ENCODE peak calls at places on chromosomes 13 and 19, in four cellular contexts. K, V, J and R are unnamed samples.

GRCh38 chr13:36673838-36674326 is at the start of gene SERTM1:
- DNase-seq in V (no peak), K (no peak), J (no peak), R (peak; percentile 16)

GRCh38 chr19:4584670-4585460 is 25.4 kb upstream of the SEMA6B start:
- DNase-seq in J (no peak), V (no peak), K (peak; percentile 57), R (no peak)

GRCh38 chr19:12880551-12881171 is 588 bp downstream of the DNASE2 start:
- DNase-seq in K (no peak), J (no peak), V (peak; percentile 6), R (no peak)

GRCh38 chr13:111667757-111668156 is 347.3 kb downstream of the TEX29 start:
- DNase-seq in K (no peak), V (no peak), J (no peak), R (no peak)

GRCh38 chr13:45989607-45990006 is 62.9 kb downstream of the ZC3H13 start:
- DNase-seq in J (no peak), K (no peak), V (peak; percentile 86), R (peak; percentile 9)

GRCh38 chr13:37495046-37495445 is 103.5 kb downstream of the POSTN start:
- DNase-seq in J (no peak), K (no peak), V (peak; percentile 10), R (no peak)

GRCh38 chr19:50772408-50773311 is 2.4 kb downstream of the GPR32 start:
- DNase-seq in K (peak; percentile 66), V (peak; percentile 24), J (no peak), R (peak; percentile 21)

GRCh38 chr19:56837492-56837891 is 3.0 kb downstream of the PEG3 start:
- DNase-seq in V (no peak), J (no peak), K (no peak), R (no peak)

GRCh38 chr19:48678201-48678600 is 5.4 kb upstream of the NTN5 start:
- DNase-seq in K (peak; percentile 80), V (no peak), J (no peak), R (no peak)

GRCh38 chr19:28862238-28862637 is 350.7 kb downstream of the UQCRFS1 start:
- DNase-seq in V (no peak), J (no peak), K (peak; percentile 12), R (no peak)

GRCh38 chr13:72004975-72005374 is 138.0 kb upstream of the DACH1 start:
- DNase-seq in J (no peak), K (no peak), V (no peak), R (no peak)

GRCh38 chr19:11031421-11032070 is 57.7 kb upstream of the LDLR start:
- DNase-seq in J (no peak), V (no peak), K (no peak), R (no peak)

GRCh38 chr19:46599716-46600392 is 1.3 kb upstream of the CALM3 start:
- DNase-seq in V (no peak), K (no peak), J (no peak), R (no peak)

GRCh38 chr13:40371531-40372125 is 294.8 kb downstream of the FOXO1 start:
- DNase-seq in K (no peak), J (no peak), V (no peak), R (no peak)

GRCh38 chr13:28012896-28013295 is 24.4 kb upstream of the URAD start:
- DNase-seq in K (no peak), V (no peak), J (peak; percentile 74), R (no peak)

GRCh38 chr19:51422053-51422448 is 4.6 kb upstream of the SIGLEC10 start:
- DNase-seq in J (no peak), V (peak; percentile 59), K (peak; percentile 94), R (peak; percentile 67)

GRCh38 chr19:49861127-49861526 is 6.2 kb downstream of the PNKP start:
- DNase-seq in J (no peak), V (no peak), K (no peak), R (no peak)

GRCh38 chr19:49398001-49398615 is 10.1 kb downstream of the KASH5 start:
- DNase-seq in K (no peak), V (no peak), J (no peak), R (no peak)

GRCh38 chr13:40302351-40302750 is 364.1 kb downstream of the FOXO1 start:
- DNase-seq in J (no peak), V (no peak), K (no peak), R (no peak)

GRCh38 chr13:35618565-35619083 is 142.1 kb upstream of the MAB21L1 start:
- DNase-seq in J (no peak), K (no peak), V (no peak), R (no peak)

GRCh38 chr13:34412817-34413365 is 529.2 kb upstream of the NBEA start:
- DNase-seq in V (no peak), J (no peak), K (no peak), R (peak; percentile 29)

GRCh38 chr19:18304496-18305312 is 18.2 kb downstream of the LSM4 start:
- DNase-seq in V (peak; percentile 83), J (no peak), K (peak; percentile 93), R (peak; percentile 83)

GRCh38 chr13:100497394-100497793 is 91.2 kb downstream of the GGACT start:
- DNase-seq in K (peak; percentile 11), V (peak; percentile 73), J (no peak), R (peak; percentile 33)

DNA sequence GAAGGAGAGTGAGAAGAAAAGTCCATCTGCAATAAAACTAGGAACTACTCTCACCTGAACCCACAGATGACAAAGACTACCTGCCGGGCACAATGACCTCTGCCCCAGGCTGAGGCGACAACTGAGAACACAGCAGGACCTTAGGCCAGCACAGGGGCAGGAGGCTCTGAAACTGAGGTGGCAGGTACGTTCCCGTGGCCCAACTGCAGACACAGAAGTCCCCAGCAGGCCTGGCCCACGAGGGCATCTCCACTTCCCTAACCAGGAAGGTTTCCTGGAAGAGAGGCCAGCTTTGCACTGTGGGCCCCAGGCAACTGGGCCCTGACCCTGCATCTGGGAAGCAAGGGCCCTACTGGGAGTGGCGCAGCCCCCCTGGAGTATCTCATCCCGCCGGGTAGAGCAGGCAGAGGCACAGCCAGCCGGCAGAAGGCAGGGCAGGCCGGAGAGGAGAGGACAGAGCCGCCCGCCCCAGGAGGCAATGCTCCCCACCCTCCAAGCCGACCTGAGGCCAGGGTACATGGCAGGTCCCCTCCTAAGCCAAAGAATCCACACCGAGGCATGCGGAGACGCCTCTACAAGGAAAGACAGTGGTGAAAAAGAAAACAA is 32.7 kb downstream of the STK24 start:
- DNase-seq in J (no peak), V (no peak), K (no peak), R (no peak)
- TF ChIP-seq FOS in J (no peak), V (no peak), K (no peak), R (no peak)

GRCh38 chr19:42478765-42479307 is 36.1 kb upstream of the CXCL17 start:
- DNase-seq in K (no peak), V (no peak), J (no peak), R (no peak)

GRCh38 chr19:42477933-42478332 is 35.2 kb upstream of the CXCL17 start:
- DNase-seq in V (no peak), J (no peak), K (no peak), R (no peak)

GRCh38 chr19:42479736-42480135 is 37.0 kb upstream of the CXCL17 start:
- DNase-seq in V (no peak), J (no peak), K (no peak), R (no peak)

GRCh38 chr19:42477117-42477516 is 34.4 kb upstream of the CXCL17 start:
- DNase-seq in V (no peak), J (no peak), K (no peak), R (no peak)

DNA sequence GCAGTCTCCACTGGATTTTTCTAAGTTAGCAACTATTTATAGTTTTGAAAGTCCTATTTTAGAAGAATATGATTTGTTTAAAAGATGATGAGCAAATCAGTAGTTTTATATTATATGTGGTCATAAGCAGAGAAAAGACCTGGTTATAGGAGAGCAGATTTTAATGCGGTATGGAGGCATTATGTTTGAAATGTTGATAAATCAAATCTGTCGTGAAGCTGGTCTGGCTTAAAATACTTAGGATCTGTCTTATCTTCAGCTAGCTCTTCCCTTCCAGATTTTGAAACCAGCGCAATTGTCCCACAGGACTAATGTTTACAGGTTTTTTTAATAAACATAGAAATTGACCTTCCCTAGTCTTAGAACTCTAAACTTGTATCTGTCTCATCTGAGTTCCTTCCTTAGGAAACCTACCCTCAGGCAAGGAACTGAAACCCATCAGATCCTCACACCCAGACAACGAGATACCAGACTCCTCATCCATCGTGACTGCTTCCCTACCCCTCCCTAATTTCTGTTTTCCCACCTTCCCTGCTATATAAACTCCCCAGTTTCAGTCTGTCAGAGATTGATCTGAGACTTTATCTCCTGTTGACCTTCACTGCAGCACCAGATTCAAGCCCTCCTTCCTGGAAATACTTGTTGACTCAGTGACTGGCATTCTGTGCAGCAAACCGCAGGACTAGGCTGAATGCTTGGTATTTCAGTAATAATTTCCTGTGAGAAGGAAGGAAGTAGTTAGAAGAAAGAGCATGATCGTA is 37.8 kb upstream of the CXCL17 start:
- DNase-seq in K (no peak), V (peak; percentile 47), J (no peak), R (no peak)
- TF ChIP-seq FOS in K (no peak), V (no peak), J (no peak), R (peak; percentile 10)

DNA sequence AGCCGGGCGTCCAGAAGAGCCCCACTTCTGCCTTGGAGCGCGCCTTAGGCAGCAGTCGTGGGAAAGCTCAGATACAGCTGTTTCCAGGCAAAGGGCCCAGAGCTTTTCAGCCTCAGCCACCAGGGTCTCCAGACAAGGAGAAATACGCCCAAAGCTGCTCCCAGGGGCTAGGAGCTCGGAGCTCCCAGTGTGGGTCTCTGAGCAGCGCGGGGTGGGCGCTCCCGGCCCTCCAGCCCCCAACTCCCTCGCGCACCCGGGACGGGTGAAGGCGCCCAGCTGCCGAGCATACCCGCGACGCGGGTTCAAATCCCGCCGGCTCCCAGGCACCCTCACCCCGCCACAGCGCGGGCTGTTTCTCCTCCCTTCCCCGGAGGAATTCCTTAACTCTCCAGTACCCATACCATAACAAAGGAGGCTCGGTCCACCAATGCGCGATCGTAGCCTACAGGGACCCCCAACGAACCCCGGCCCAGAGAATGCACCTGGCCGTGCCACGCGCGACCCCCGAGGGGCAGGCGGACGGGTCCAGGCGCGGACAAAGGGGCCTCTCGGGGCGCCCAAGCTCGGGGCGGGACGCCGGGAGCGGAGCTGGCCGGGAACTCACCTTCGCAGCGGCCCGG is 507 bp downstream of the COL4A1 start:
- DNase-seq in K (no peak), J (no peak), V (no peak), R (peak; percentile 59)
- TF ChIP-seq FOS in K (no peak), J (no peak), V (no peak), R (no peak)

GRCh38 chr19:690203-690602 is 5.0 kb downstream of the PRSS57 start:
- DNase-seq in J (no peak), V (no peak), K (no peak), R (no peak)

GRCh38 chr19:688992-689391 is 6.3 kb downstream of the PRSS57 start:
- DNase-seq in K (no peak), V (no peak), J (no peak), R (no peak)

GRCh38 chr19:695350-695949 is at the start of gene PRSS57:
- DNase-seq in J (no peak), K (no peak), V (no peak), R (no peak)

DNA sequence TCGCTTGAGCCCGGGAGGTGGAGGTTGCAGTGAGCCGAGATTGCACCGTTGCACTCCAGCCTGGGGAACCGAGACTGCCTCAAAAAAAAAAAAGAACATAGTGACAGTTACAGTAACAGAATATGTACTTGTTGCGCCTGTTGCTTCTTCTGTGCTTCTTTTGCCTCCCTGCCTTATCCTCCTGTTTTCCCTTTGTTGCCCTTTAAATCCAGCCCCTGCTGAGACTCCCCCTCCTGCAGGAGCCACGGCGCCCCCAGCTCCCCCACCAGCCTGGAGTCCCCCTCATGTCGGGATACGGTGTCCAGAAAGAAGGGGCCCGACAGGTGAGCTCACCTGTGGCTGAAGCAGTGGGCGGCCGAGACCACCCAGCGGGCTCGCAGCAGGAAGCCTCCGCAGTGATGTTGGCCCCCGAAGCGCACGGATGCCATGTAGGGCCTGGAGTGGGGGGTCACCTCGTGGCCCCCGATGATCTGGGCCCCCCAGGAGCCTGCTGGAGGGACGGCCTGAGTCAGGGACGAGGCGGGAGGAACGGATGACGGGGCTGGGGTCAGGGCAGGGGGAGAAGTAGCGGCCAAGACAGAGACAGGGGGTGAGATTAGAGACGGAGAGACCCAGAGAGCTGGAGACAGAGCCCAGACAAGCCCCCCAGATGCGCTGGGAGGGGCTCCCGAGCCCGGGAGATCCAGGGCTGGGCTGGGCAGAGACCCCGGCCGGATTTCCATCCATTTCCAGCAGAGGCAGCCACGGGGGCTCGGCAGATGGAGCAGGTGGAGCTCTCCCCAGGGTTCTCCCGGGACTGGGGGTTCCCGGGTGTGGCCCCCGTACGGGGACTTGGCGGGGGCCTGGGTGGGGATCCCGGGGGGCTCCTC is 537 bp downstream of the PRSS57 start:
- DNase-seq in K (no peak), J (no peak), V (no peak), R (no peak)
- TF ChIP-seq FOS in K (no peak), J (no peak), V (no peak), R (no peak)